ENCODE peak calls at places on chromosomes 5 and 9, in five cellular contexts. X, E, J, B and W are unnamed samples.

GRCh38 chr5:84059672-84060071 is 325.0 kb downstream of the EDIL3 start:
- DNase-seq in X (no peak), E (no peak), J (no peak), B (no peak), W (peak; percentile 36)

GRCh38 chr9:104494808-104495207 is 9.3 kb upstream of the OR13F1 start:
- DNase-seq in X (no peak), E (no peak), J (no peak), B (no peak), W (no peak)

GRCh38 chr9:88198346-88198807 is 60.1 kb upstream of the SPATA31C2 start:
- DNase-seq in X (no peak), E (no peak), J (peak; percentile 17), B (no peak), W (peak; percentile 26)

GRCh38 chr9:131480258-131480657 is 22.5 kb upstream of the POMT1 start:
- DNase-seq in X (no peak), E (no peak), J (no peak), B (no peak), W (peak; percentile 60)

GRCh38 chr5:33556330-33557328 is 115.9 kb downstream of the TARS1 start:
- DNase-seq in X (no peak), E (no peak), J (peak; percentile 23), B (peak; percentile 17), W (peak; percentile 37)

GRCh38 chr5:177419045-177419444 is 7.4 kb upstream of the GRK6 start:
- DNase-seq in X (no peak), E (no peak), J (peak; percentile 85), B (no peak), W (peak; percentile 40)

GRCh38 chr5:15927710-15928380 is 251.7 kb downstream of the MARCHF11 start:
- DNase-seq in X (no peak), E (no peak), J (no peak), B (no peak), W (no peak)

GRCh38 chr5:164175083-164175482 is 669.7 kb downstream of the MAT2B start:
- DNase-seq in X (no peak), E (no peak), J (peak; percentile 57), B (no peak), W (peak; percentile 6)

GRCh38 chr9:34382054-34382453 is 5.4 kb upstream of the MYORG start:
- DNase-seq in X (no peak), E (no peak), J (no peak), B (no peak), W (no peak)

GRCh38 chr9:127567119-127567897 is 44.8 kb upstream of the STXBP1 start:
- DNase-seq in X (no peak), E (peak; percentile 88), J (peak; percentile 48), B (peak; percentile 69), W (no peak)

GRCh38 chr5:161676109-161676508 is 9.4 kb upstream of the GABRA6 start:
- DNase-seq in X (no peak), E (no peak), J (no peak), B (no peak), W (peak; percentile 19)

GRCh38 chr5:52007230-52007858 is 624.1 kb downstream of the ISL1 start:
- DNase-seq in X (peak; percentile 12), E (no peak), J (peak; percentile 50), B (peak; percentile 13), W (peak; percentile 68)

GRCh38 chr5:43010956-43011355 is 29.2 kb downstream of the ANXA2R start:
- DNase-seq in X (no peak), E (no peak), J (peak; percentile 40), B (peak; percentile 30), W (no peak)

GRCh38 chr5:31442253-31442820 is 89.6 kb downstream of the DROSHA start:
- DNase-seq in X (no peak), E (no peak), J (peak; percentile 14), B (no peak), W (no peak)

GRCh38 chr9:71604197-71605063 is 163.9 kb downstream of the CEMIP2 start:
- DNase-seq in X (peak; percentile 53), E (peak; percentile 83), J (peak; percentile 83), B (peak; percentile 80), W (peak; percentile 75)

GRCh38 chr5:135265497-135266300 is 133.3 kb downstream of the MACROH2A1 start:
- DNase-seq in X (no peak), E (no peak), J (no peak), B (no peak), W (no peak)

GRCh38 chr5:104800440-104801048 is 1238.0 kb upstream of the NUDT12 start:
- DNase-seq in X (no peak), E (no peak), J (no peak), B (no peak), W (peak; percentile 27)
- TF ChIP-seq CTCF in X (no peak), E (no peak), J (peak; percentile 3), B (no peak), W (peak; percentile 53)

GRCh38 chr9:121288557-121288873 is 20.6 kb downstream of the GSN start:
- DNase-seq in X (no peak), E (no peak), J (no peak), B (no peak), W (no peak)
- H3K4me3 ChIP-seq in X (no peak overlapping the region), E (no peak overlapping the region), J (no peak overlapping the region), B (no peak overlapping the region), W (no peak overlapping the region)

GRCh38 chr5:2709996-2710689 is 41.3 kb downstream of the IRX2 start:
- DNase-seq in X (no peak), E (peak; percentile 37), J (no peak), B (no peak), W (no peak)

GRCh38 chr5:2708751-2709150 is 42.7 kb downstream of the IRX2 start:
- DNase-seq in X (no peak), E (peak; percentile 34), J (no peak), B (no peak), W (no peak)

GRCh38 chr5:2711446-2712425 is 39.7 kb downstream of the IRX2 start:
- DNase-seq in X (no peak), E (peak; percentile 43), J (no peak), B (no peak), W (no peak)

GRCh38 chr5:2708132-2708531 is 43.3 kb downstream of the IRX2 start:
- DNase-seq in X (no peak), E (peak; percentile 50), J (no peak), B (no peak), W (no peak)

DNA sequence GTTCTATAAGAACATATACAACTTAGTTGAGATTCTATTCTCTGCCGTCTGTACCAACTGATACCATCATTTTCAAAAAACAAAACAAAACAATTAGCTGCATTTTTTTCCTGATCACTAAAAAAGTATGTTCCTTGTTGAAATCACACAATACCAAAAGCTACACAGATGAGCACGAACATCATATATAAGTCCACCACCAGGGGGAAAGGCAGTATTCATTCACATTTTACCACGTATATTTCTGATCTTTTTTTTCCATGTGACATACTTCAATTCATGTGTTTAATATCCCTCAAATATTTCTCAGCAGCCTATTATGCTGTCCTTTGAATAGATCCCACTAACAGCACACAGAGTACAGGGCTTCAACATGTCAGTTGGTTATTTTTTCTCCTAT is 40.6 kb downstream of the IRX2 start:
- DNase-seq in X (no peak), E (no peak), J (peak; percentile 20), B (no peak), W (peak; percentile 7)
- TF ChIP-seq CTCF in X (peak; percentile 9), E (no peak), J (peak; percentile 22), B (no peak), W (no peak)

DNA sequence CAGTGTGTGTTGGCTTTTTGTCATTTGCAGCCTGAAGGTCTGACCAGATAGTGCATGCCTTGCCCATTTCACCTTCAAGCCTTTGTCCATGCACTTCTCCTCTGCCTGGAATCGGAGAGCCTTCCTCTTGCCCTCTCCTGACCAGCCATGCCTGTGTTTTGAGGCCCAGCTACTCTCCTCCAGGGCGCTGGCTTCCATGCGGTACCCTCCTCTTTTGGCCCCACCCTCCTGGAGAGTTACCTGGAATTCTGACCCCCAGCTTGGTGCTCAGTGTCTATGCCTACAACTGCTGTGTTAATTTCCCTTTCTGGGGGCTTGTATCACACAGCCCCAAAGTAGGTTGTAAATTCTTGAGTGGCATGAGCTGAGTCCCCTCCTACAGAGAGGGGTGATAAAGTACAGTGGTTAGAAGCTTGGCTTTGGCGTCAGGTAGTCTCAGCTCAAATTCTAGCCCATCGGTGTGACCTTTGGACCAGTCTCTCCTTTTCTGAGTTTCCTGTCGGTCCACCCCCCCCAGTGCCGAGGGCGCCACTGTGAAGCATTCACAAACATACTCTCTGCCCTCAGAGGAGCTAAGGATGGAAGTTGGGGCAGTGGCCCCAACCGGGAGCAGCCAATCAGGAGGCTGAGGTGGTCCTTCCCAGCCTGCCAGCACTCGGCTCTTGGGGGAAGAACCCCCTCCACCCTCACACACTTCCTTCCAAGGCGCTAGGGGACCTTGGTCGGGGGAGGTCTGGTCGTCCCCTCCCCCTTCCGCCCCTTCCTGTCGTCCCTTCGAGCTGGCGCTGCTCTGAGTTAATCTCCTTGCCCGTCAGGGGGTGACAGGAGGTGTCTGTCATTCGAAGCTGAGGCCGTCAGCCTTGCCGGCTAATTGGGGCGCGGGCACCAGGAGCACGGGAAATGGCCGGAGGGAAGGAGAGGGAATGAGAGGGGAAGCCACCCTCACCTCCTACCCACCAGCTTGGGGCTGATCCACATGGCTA is 52.9 kb downstream of the CXXC5 start:
- DNase-seq in X (no peak), E (peak; percentile 64), J (no peak), B (no peak), W (no peak)
- H3K4me3 ChIP-seq in X (no peak overlapping the region), E (no peak overlapping the region), J (no peak overlapping the region), B (no peak overlapping the region), W (no peak overlapping the region)

GRCh38 chr5:179907570-179908324 is at the start of gene TBC1D9B:
- DNase-seq in X (peak; percentile 43), E (peak; percentile 88), J (peak; percentile 65), B (peak; percentile 54), W (peak; percentile 70)
- TF ChIP-seq CTCF in X (peak; percentile 60), E (no peak), J (no peak), B (peak; percentile 47), W (peak; percentile 13)

DNA sequence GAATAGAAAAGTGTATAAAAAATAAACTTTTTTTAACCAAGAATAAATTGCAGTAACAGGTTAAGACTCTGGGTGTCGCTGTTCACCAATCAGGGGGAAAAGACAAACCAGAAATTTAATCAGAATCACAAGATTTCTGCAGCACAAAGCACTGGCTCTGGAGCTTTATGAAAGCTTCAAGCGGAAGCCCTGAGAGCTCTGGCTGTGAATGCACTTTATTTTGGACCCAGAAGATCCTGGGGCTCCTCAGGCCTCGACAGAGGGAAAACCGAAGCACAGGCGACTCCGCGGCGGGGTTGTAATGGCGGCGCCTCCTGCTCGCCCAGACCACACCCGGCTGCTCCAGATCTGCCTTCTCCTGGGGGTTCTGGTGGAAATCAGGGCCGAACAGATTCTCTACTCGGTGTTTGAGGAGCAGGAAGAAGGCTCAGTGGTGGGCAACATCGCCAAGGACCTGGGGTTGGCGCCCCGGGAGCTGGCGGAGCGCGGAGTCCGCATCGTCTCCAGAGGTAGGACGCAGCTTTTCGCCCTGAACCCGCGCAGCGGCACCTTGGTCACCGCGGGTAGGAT is at the start of gene PCDHGA4:
- DNase-seq in X (no peak), E (no peak), J (peak; percentile 49), B (no peak), W (no peak)
- H3K4me3 ChIP-seq in X (peak within 1 kb of the TSS; percentile 1), E (peak within 1 kb of the TSS; percentile 27), J (peak within 1 kb of the TSS; percentile 47), B (peak within 1 kb of the TSS; percentile 38), W (peak within 1 kb of the TSS; percentile 6)

DNA sequence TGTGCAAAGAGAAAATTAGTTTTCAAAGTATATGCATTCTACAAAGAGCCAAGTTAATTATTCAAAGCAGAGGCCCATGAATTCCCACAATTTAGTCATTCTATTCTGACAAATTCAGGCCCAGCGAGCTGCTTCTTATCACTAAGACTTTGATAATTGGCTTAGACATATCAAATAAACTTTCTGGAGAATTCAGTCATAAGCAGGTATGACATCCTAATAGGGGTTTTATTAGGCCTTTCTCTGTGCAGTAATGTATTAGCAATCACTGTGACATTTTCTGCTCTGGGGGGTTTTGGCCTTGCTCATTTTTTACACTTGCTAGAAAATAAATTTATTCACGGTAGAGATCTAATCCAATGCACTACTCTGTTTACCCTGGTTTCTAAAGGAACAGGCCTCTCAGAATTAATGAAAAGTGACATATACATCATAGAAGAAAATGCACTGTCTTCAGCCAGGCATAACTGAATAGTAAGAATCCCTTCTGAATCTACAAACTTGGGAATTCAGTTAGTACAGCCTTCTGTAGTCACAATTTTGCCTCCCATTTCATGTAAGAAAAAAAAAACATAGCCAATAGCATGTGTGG is 197.5 kb downstream of the CAAP1 start:
- DNase-seq in X (no peak), E (no peak), J (no peak), B (no peak), W (no peak)
- TF ChIP-seq CTCF in X (no peak), E (no peak), J (no peak), B (no peak), W (no peak)